ENCODE peak calls at places on chromosome X, in ten cellular contexts. Y is H54, O is HepG2, K is tibial nerve, I is stomach, J is GM12891, R is NB4, N is ovary, M is breast epithelium, D is endothelial cell of umbilical vein. E is an unnamed sample.
A peak's percentile ranks its signal among the peaks of the same experiment; 100 is the strongest.

GRCh38 chrX:135421537-135421931 is 210 bp upstream of the SMIM10L2A start:
- DNase-seq in O (no peak), R (peak; percentile 86), N (peak; percentile 92), D (peak; percentile 76), I (peak; percentile 82), Y (peak; percentile 49), J (peak; percentile 47), M (peak; percentile 75), K (peak; percentile 58), E (peak; percentile 82)

GRCh38 chrX:136584545-136584944 is 52.5 kb downstream of the VGLL1 start:
- DNase-seq in O (no peak), R (no peak), I (no peak), Y (no peak), D (no peak), M (no peak), K (no peak), J (no peak), N (no peak), E (no peak)

GRCh38 chrX:154002215-154002719 is 17.4 kb downstream of the IRAK1 start:
- DNase-seq in N (no peak), O (no peak), D (no peak), I (no peak), M (no peak), R (peak; percentile 95), J (no peak), K (no peak), Y (no peak), E (peak; percentile 88)

GRCh38 chrX:112834016-112834855 is 6.4 kb downstream of the AMOT start:
- DNase-seq in R (no peak), D (no peak), K (no peak), Y (no peak), N (no peak), J (no peak), O (no peak), M (no peak), I (no peak), E (no peak)

GRCh38 chrX:108001218-108001814 is 19.1 kb upstream of the TEX13B start:
- DNase-seq in N (no peak), Y (peak; percentile 11), M (no peak), I (no peak), K (no peak), O (peak; percentile 11), D (peak; percentile 34), R (peak; percentile 59), J (no peak), E (peak; percentile 26)

GRCh38 chrX:2610246-2611170 is 80.6 kb upstream of the CD99 start:
- DNase-seq in Y (no peak), I (no peak), O (no peak), M (no peak), J (no peak), N (no peak), D (peak; percentile 59), K (no peak), R (no peak), E (no peak)

GRCh38 chrX:154603438-154604430 is 15.3 kb downstream of the CTAG1B start:
- DNase-seq in J (no peak), I (no peak), M (peak; percentile 67), D (peak; percentile 24), K (no peak), O (no peak), R (peak; percentile 7), N (no peak), Y (peak; percentile 58), E (no peak)

GRCh38 chrX:123818243-123818642 is 41.6 kb upstream of the XIAP start:
- DNase-seq in R (no peak), K (no peak), N (no peak), J (no peak), I (peak; percentile 20), Y (peak; percentile 40), M (no peak), O (peak; percentile 63), D (no peak), E (peak; percentile 11)

GRCh38 chrX:108439961-108440696 is 491 bp downstream of the COL4A5 start:
- DNase-seq in J (no peak), Y (peak; percentile 3), R (peak; percentile 12), K (no peak), M (no peak), D (peak; percentile 55), N (peak; percentile 28), O (no peak), I (no peak), E (peak; percentile 56)

GRCh38 chrX:47863187-47863586 is 26.5 kb downstream of the ZNF81 start:
- DNase-seq in K (no peak), D (peak; percentile 33), J (no peak), N (no peak), Y (no peak), R (no peak), M (no peak), O (no peak), I (peak; percentile 52), E (no peak)

GRCh38 chrX:135416546-135416945 is 5.2 kb upstream of the SMIM10L2A start:
- DNase-seq in O (no peak), M (no peak), Y (no peak), R (no peak), D (no peak), J (no peak), N (no peak), I (no peak), K (no peak), E (no peak)

GRCh38 chrX:24150051-24150790 is 692 bp downstream of the ZFX start:
- DNase-seq in I (peak; percentile 93), O (peak; percentile 67), D (peak; percentile 68), Y (peak; percentile 45), J (peak; percentile 57), N (peak; percentile 94), R (peak; percentile 89), K (peak; percentile 68), M (peak; percentile 88), E (peak; percentile 92)

GRCh38 chrX:24148535-24149345 is 789 bp upstream of the ZFX start:
- DNase-seq in J (no peak), O (peak; percentile 23), R (peak; percentile 59), K (no peak), Y (no peak), I (no peak), M (peak; percentile 17), D (peak; percentile 42), N (peak; percentile 76), E (peak; percentile 67)

GRCh38 chrX:24148118-24148517 is 1.4 kb upstream of the ZFX start:
- DNase-seq in Y (no peak), M (no peak), R (peak; percentile 25), D (peak; percentile 17), O (no peak), I (no peak), J (no peak), N (no peak), K (no peak), E (peak; percentile 19)

GRCh38 chrX:24151513-24151912 is 2.0 kb downstream of the ZFX start:
- DNase-seq in M (no peak), R (no peak), I (no peak), K (no peak), O (no peak), Y (no peak), N (peak; percentile 41), J (no peak), D (no peak), E (no peak)

DNA sequence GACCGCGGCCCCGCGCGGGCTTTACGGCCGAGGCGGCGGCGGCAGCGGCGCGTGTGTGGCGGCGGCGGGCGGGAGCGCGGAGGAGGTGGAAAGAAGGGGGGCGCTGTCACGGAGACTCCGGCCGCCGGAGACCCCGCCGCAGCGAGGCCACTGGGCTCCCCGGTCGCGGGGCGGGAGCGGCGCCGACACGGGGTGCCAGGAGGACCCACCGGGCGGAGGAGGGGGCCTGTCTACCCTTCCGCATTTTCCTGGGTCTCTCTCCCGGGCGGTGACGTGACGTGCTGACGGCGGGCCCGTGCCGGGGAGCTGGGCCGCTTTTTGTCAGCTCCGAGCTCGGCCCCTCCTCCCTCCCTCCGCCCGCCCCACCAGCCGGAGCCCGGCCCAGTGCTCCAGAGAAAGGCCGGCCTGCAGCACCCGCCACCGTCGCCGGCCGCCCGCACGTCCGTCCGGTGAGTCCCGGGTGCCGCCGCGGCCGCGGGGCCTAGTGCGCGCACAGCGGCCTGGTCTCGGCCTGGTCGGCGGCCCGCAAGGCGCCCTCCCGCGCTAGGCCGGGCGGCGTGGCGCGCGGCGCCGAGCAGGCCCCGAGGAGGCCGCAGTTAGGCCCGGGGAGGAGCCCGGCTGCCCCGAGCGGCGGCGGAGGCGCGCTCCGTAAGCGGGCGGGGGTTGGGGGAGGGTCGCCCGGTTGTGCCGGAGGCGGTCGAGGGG is at the start of gene ZFX:
- DNase-seq in D (peak; percentile 23), Y (no peak), O (peak; percentile 9), K (no peak), N (peak; percentile 82), J (peak; percentile 7), M (peak; percentile 62), R (peak; percentile 78), I (peak; percentile 77), E (peak; percentile 84)
- TF ChIP-seq POLR2A in D (peak; percentile 8), Y (peak; percentile 38), O (peak; percentile 34), K (peak; percentile 27), N (no peak), J (no peak), M (no peak), R (peak; percentile 29), I (no peak), E (peak; percentile 33)

DNA sequence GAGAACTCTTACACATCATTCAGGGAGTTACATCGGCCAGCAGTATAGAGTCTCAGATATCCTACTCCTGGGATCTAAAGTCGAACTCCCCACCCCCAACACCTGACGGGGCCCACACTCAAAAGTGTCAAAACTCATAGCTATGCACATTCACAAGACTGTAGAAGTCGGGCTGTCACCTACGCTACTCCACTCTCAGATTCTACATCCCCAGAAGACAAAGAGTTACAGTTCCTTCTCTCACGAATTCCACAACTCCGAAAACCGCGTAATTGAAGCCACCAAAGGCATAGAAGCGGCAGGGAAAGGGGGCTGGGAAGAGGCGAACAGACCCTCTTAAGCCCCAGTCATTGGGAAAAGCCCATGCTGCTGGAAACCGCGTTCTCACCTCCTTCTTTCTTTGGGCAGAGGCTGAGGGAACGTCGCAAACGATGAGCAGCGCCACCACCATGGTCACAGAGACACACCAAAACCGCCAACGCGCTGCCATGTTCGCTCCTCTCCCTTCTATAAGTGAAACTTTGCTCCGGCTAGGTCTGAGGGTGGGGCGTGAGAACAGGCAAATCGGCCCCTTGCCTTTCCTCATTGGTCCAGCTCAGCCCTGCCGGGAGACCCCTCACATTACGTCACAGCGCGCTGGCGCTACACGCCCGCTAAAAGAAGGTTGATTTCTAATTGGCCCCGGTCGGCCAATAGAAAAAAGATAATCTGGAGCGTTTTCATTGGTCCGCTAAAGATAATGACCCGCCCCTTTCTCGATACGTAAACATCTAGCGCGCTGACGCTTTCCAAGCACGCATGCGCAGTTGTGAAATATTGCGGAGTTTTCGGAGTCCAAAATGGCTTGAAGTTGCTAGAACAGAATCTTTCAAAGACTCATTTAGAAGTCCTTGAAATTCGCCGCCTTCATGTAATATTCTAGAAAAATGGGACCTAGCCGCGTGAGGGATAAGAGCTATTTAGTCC is at the start of gene MAGT1:
- DNase-seq in N (peak; percentile 88), O (peak; percentile 94), I (peak; percentile 91), Y (peak; percentile 57), R (peak; percentile 96), D (peak; percentile 97), J (peak; percentile 36), K (peak; percentile 81), M (peak; percentile 95), E (peak; percentile 98)
- TF ChIP-seq POLR2A in N (peak; percentile 80), O (peak; percentile 94), I (no peak), Y (peak; percentile 83), R (peak; percentile 72), D (peak; percentile 77), J (peak; percentile 91), K (peak; percentile 43), M (peak; percentile 30), E (peak; percentile 95)

GRCh38 chrX:10833299-10834169 is 213.1 kb upstream of the MID1 start:
- DNase-seq in K (peak; percentile 4), J (no peak), M (peak; percentile 36), N (peak; percentile 24), I (peak; percentile 58), D (no peak), O (peak; percentile 10), R (peak; percentile 0), Y (no peak), E (peak; percentile 4)
- TF ChIP-seq POLR2A in K (no peak), J (no peak), M (no peak), N (no peak), I (no peak), D (no peak), O (no peak), R (no peak), Y (no peak), E (no peak)

GRCh38 chrX:12978205-12979010 is 3.5 kb downstream of the TMSB4X start:
- DNase-seq in K (peak; percentile 24), Y (no peak), I (peak; percentile 75), J (no peak), O (no peak), R (peak; percentile 89), N (peak; percentile 43), M (peak; percentile 33), D (peak; percentile 82), E (peak; percentile 33)
- TF ChIP-seq POLR2A in K (no peak), Y (peak; percentile 60), I (no peak), J (peak; percentile 84), O (no peak), R (peak; percentile 60), N (no peak), M (no peak), D (peak; percentile 34), E (no peak)

E was measured in erythroblast.